ENCODE peak calls at places on chromosome 11, in six cellular contexts. Q, U, O, T, L and I are unnamed samples.

GRCh38 chr11:117909611-117910382 is 19.4 kb downstream of the TMPRSS13 start:
- DNase-seq in T (no peak), U (no peak), O (no peak), Q (peak), L (no peak), I (no peak)

GRCh38 chr11:44822369-44822768 is 95.6 kb downstream of the TSPAN18 start:
- DNase-seq in L (no peak), U (no peak), T (no peak), O (no peak), Q (no peak), I (no peak)

GRCh38 chr11:126153999-126154398 is 57.5 kb downstream of the RPUSD4 start:
- DNase-seq in T (no peak), O (no peak), Q (no peak), L (no peak), U (peak), I (no peak)

GRCh38 chr11:125069796-125070195 is 6.7 kb downstream of the SLC37A2 start:
- DNase-seq in T (peak), O (no peak), L (no peak), Q (no peak), U (peak), I (no peak)

GRCh38 chr11:105577645-105578044 is 32.2 kb upstream of the GRIA4 start:
- DNase-seq in L (no peak), T (no peak), Q (no peak), U (no peak), O (peak), I (no peak)

GRCh38 chr11:60951909-60952741 is at the start of gene SLC15A3:
- DNase-seq in T (peak), L (no peak), O (no peak), U (peak), Q (peak), I (no peak)

GRCh38 chr11:58928691-58929090 is 10.6 kb upstream of the GLYATL1 start:
- DNase-seq in L (no peak), T (no peak), Q (no peak), O (no peak), U (no peak), I (no peak)

GRCh38 chr11:63764712-63765631 is 3.6 kb downstream of the ZFTA start:
- DNase-seq in L (no peak), Q (no peak), U (no peak), T (no peak), O (no peak), I (no peak)

GRCh38 chr11:111512296-111513239 is at the start of gene BTG4:
- DNase-seq in L (no peak), T (no peak), O (peak), Q (no peak), U (peak), I (no peak)

GRCh38 chr11:14578551-14578956 is 58.4 kb upstream of the PSMA1 start:
- DNase-seq in Q (no peak), T (no peak), L (peak), O (peak), U (peak), I (no peak)

GRCh38 chr11:119376197-119376847 is 5.2 kb downstream of the USP2 start:
- DNase-seq in O (peak), Q (peak), T (peak), L (no peak), U (no peak), I (peak)

GRCh38 chr11:85709983-85710382 is 24.0 kb upstream of the CCDC89 start:
- DNase-seq in L (no peak), Q (no peak), T (no peak), U (no peak), O (no peak), I (no peak)

GRCh38 chr11:116862951-116863350 is 25.5 kb upstream of the APOA1 start:
- DNase-seq in L (no peak), T (no peak), U (peak), O (no peak), Q (no peak), I (no peak)

GRCh38 chr11:44766112-44766971 is 39.6 kb downstream of the TSPAN18 start:
- DNase-seq in T (no peak), L (no peak), Q (no peak), U (peak), O (peak), I (peak)

GRCh38 chr11:65355776-65356393 is 1.3 kb downstream of the TIGD3 start:
- DNase-seq in T (peak), U (peak), L (no peak), Q (peak), O (no peak), I (no peak)

GRCh38 chr11:104843150-104843837 is 55.0 kb downstream of the CASP12 start:
- DNase-seq in O (no peak), T (no peak), Q (no peak), U (no peak), L (no peak), I (no peak)